ENCODE peak calls at places on chromosomes 11 and 22, in five cellular contexts. One of them, this sample, is unnamed.

GRCh38 chr22:31935961-31936635 is 8.2 kb upstream of the YWHAH start:
- DNase-seq in EL: no peak
- DNase-seq in HTR-8/SVneo: no peak
- DNase-seq in hepatocyte: no peak
- DNase-seq in heart left ventricle: no peak
- DNase-seq in this sample: no peak

GRCh38 chr11:94134651-94135512 is 6.2 kb downstream of the PANX1 start:
- DNase-seq in heart left ventricle: peak
- DNase-seq in HTR-8/SVneo: no peak
- DNase-seq in hepatocyte: peak
- DNase-seq in EL: peak
- DNase-seq in this sample: peak

GRCh38 chr11:76672431-76673163 is 2.0 kb upstream of the LRRC32 start:
- DNase-seq in hepatocyte: no peak
- DNase-seq in HTR-8/SVneo: no peak
- DNase-seq in heart left ventricle: peak
- DNase-seq in EL: no peak
- DNase-seq in this sample: no peak

GRCh38 chr11:18223937-18224387 is 12.6 kb downstream of the SAA4 start:
- DNase-seq in EL: no peak
- DNase-seq in HTR-8/SVneo: no peak
- DNase-seq in heart left ventricle: no peak
- DNase-seq in hepatocyte: no peak
- DNase-seq in this sample: no peak

GRCh38 chr11:18309691-18310090 is 12.2 kb downstream of the HPS5 start:
- DNase-seq in hepatocyte: no peak
- DNase-seq in EL: no peak
- DNase-seq in heart left ventricle: no peak
- DNase-seq in HTR-8/SVneo: no peak
- DNase-seq in this sample: no peak

GRCh38 chr22:38271927-38272372 is 860 bp downstream of the TMEM184B start:
- DNase-seq in hepatocyte: no peak
- DNase-seq in heart left ventricle: no peak
- DNase-seq in EL: no peak
- DNase-seq in HTR-8/SVneo: no peak
- DNase-seq in this sample: no peak

GRCh38 chr22:45180280-45180679 is 16.6 kb downstream of the NUP50 start:
- DNase-seq in heart left ventricle: no peak
- DNase-seq in EL: no peak
- DNase-seq in HTR-8/SVneo: no peak
- DNase-seq in hepatocyte: no peak
- DNase-seq in this sample: no peak

GRCh38 chr11:76201672-76202412 is 4.5 kb downstream of the WNT11 start:
- DNase-seq in EL: no peak
- DNase-seq in HTR-8/SVneo: no peak
- DNase-seq in hepatocyte: no peak
- DNase-seq in heart left ventricle: peak
- DNase-seq in this sample: no peak

GRCh38 chr22:43004362-43005035 is 10.4 kb downstream of the PACSIN2 start:
- DNase-seq in hepatocyte: peak
- DNase-seq in HTR-8/SVneo: no peak
- DNase-seq in EL: peak
- DNase-seq in heart left ventricle: no peak
- DNase-seq in this sample: no peak

GRCh38 chr22:24087071-24087795 is 76.1 kb downstream of the CABIN1 start:
- DNase-seq in HTR-8/SVneo: no peak
- DNase-seq in EL: peak
- DNase-seq in hepatocyte: no peak
- DNase-seq in heart left ventricle: no peak
- DNase-seq in this sample: no peak

GRCh38 chr11:87043894-87044293 is 6.2 kb downstream of the TMEM135 start:
- DNase-seq in HTR-8/SVneo: no peak
- DNase-seq in EL: no peak
- DNase-seq in heart left ventricle: no peak
- DNase-seq in hepatocyte: no peak
- DNase-seq in this sample: no peak

GRCh38 chr11:64660205-64660604 is 62.8 kb downstream of the NRXN2 start:
- DNase-seq in EL: no peak
- DNase-seq in hepatocyte: no peak
- DNase-seq in HTR-8/SVneo: no peak
- DNase-seq in heart left ventricle: no peak
- DNase-seq in this sample: no peak

GRCh38 chr11:91630916-91631673 is 593.5 kb upstream of the FAT3 start:
- DNase-seq in heart left ventricle: no peak
- DNase-seq in hepatocyte: no peak
- DNase-seq in EL: no peak
- DNase-seq in HTR-8/SVneo: no peak
- DNase-seq in this sample: no peak

GRCh38 chr22:50342651-50343540 is at the start of gene PPP6R2:
- DNase-seq in HTR-8/SVneo: peak
- DNase-seq in EL: peak
- DNase-seq in hepatocyte: peak
- DNase-seq in heart left ventricle: peak
- DNase-seq in this sample: peak